ENCODE peak calls at places on chromosomes 6 and 20, in eight cellular contexts. One of them, this sample, is unnamed.

GRCh38 chr6:25619222-25619621 is 32.8 kb upstream of the SCGN start:
- DNase-seq in IMR-90: no peak
- DNase-seq in A549: no peak
- DNase-seq in GM12878: no peak
- DNase-seq in H1: no peak
- DNase-seq in K562: no peak
- DNase-seq in SK-N-SH: no peak
- DNase-seq in HepG2: no peak
- DNase-seq in this sample: no peak

GRCh38 chr6:142950291-142950690 is 5.3 kb upstream of the HIVEP2 start:
- DNase-seq in IMR-90: no peak
- DNase-seq in A549: peak
- DNase-seq in GM12878: no peak
- DNase-seq in H1: no peak
- DNase-seq in K562: no peak
- DNase-seq in SK-N-SH: no peak
- DNase-seq in HepG2: no peak
- DNase-seq in this sample: no peak

GRCh38 chr20:23032056-23032455 is 3.1 kb upstream of the SSTR4 start:
- DNase-seq in IMR-90: no peak
- DNase-seq in A549: no peak
- DNase-seq in GM12878: no peak
- DNase-seq in H1: no peak
- DNase-seq in K562: no peak
- DNase-seq in SK-N-SH: no peak
- DNase-seq in HepG2: no peak
- DNase-seq in this sample: no peak

GRCh38 chr6:83193747-83194582 is 808 bp downstream of the RWDD2A start:
- DNase-seq in IMR-90: no peak
- DNase-seq in A549: peak
- DNase-seq in GM12878: no peak
- DNase-seq in H1: peak
- DNase-seq in K562: peak
- DNase-seq in SK-N-SH: peak
- DNase-seq in HepG2: peak
- DNase-seq in this sample: peak

GRCh38 chr20:44115762-44116644 is 71.0 kb downstream of the JPH2 start:
- DNase-seq in IMR-90: no peak
- DNase-seq in A549: no peak
- DNase-seq in GM12878: no peak
- DNase-seq in H1: no peak
- DNase-seq in K562: no peak
- DNase-seq in SK-N-SH: peak
- DNase-seq in HepG2: no peak
- DNase-seq in this sample: no peak

GRCh38 chr6:157554747-157555146 is 173.8 kb downstream of the ZDHHC14 start:
- DNase-seq in IMR-90: no peak
- DNase-seq in A549: no peak
- DNase-seq in GM12878: no peak
- DNase-seq in H1: no peak
- DNase-seq in K562: no peak
- DNase-seq in SK-N-SH: no peak
- DNase-seq in HepG2: no peak
- DNase-seq in this sample: no peak

GRCh38 chr20:15918631-15919030 is 654.6 kb downstream of the KIF16B start:
- DNase-seq in IMR-90: no peak
- DNase-seq in A549: no peak
- DNase-seq in GM12878: no peak
- DNase-seq in H1: no peak
- DNase-seq in K562: no peak
- DNase-seq in SK-N-SH: no peak
- DNase-seq in HepG2: no peak
- DNase-seq in this sample: no peak

GRCh38 chr20:16601019-16601418 is 27.8 kb upstream of the KIF16B start:
- DNase-seq in IMR-90: no peak
- DNase-seq in A549: no peak
- DNase-seq in GM12878: no peak
- DNase-seq in H1: no peak
- DNase-seq in K562: no peak
- DNase-seq in SK-N-SH: no peak
- DNase-seq in HepG2: no peak
- DNase-seq in this sample: no peak

GRCh38 chr6:22470454-22471368 is 98.7 kb upstream of the HDGFL1 start:
- DNase-seq in IMR-90: peak
- DNase-seq in A549: peak
- DNase-seq in GM12878: peak
- DNase-seq in H1: no peak
- DNase-seq in K562: no peak
- DNase-seq in SK-N-SH: peak
- DNase-seq in HepG2: no peak
- DNase-seq in this sample: no peak

GRCh38 chr6:39137235-39137634 is 22.2 kb upstream of the SAYSD1 start:
- DNase-seq in IMR-90: peak
- DNase-seq in A549: peak
- DNase-seq in GM12878: no peak
- DNase-seq in H1: no peak
- DNase-seq in K562: peak
- DNase-seq in SK-N-SH: no peak
- DNase-seq in HepG2: peak
- DNase-seq in this sample: peak

GRCh38 chr6:82410151-82410621 is 46.6 kb downstream of the TPBG start:
- DNase-seq in IMR-90: peak
- DNase-seq in A549: no peak
- DNase-seq in GM12878: no peak
- DNase-seq in H1: no peak
- DNase-seq in K562: no peak
- DNase-seq in SK-N-SH: no peak
- DNase-seq in HepG2: no peak
- DNase-seq in this sample: no peak

GRCh38 chr20:54067606-54068174 is 2.7 kb downstream of the BCAS1 start:
- DNase-seq in IMR-90: no peak
- DNase-seq in A549: peak
- DNase-seq in GM12878: peak
- DNase-seq in H1: peak
- DNase-seq in K562: peak
- DNase-seq in SK-N-SH: no peak
- DNase-seq in HepG2: peak
- DNase-seq in this sample: no peak

GRCh38 chr20:5719861-5720401 is 30.3 kb upstream of the SHLD1 start:
- DNase-seq in IMR-90: peak
- DNase-seq in A549: peak
- DNase-seq in GM12878: no peak
- DNase-seq in H1: no peak
- DNase-seq in K562: peak
- DNase-seq in SK-N-SH: no peak
- DNase-seq in HepG2: peak
- DNase-seq in this sample: no peak

GRCh38 chr20:2282181-2282580 is 13.6 kb upstream of the TGM3 start:
- DNase-seq in IMR-90: no peak
- DNase-seq in A549: no peak
- DNase-seq in GM12878: no peak
- DNase-seq in H1: no peak
- DNase-seq in K562: no peak
- DNase-seq in SK-N-SH: no peak
- DNase-seq in HepG2: no peak
- DNase-seq in this sample: no peak

GRCh38 chr6:5025911-5026819 is 22.3 kb upstream of the RPP40 start:
- DNase-seq in IMR-90: peak
- DNase-seq in A549: no peak
- DNase-seq in GM12878: no peak
- DNase-seq in H1: no peak
- DNase-seq in K562: peak
- DNase-seq in SK-N-SH: peak
- DNase-seq in HepG2: peak
- DNase-seq in this sample: peak

GRCh38 chr20:37423545-37423944 is 77.6 kb downstream of the SRC start:
- DNase-seq in IMR-90: no peak
- DNase-seq in A549: no peak
- DNase-seq in GM12878: no peak
- DNase-seq in H1: no peak
- DNase-seq in K562: no peak
- DNase-seq in SK-N-SH: no peak
- DNase-seq in HepG2: no peak
- DNase-seq in this sample: no peak

GRCh38 chr6:57284056-57284455 is 33.4 kb upstream of the PRIM2 start:
- DNase-seq in IMR-90: peak
- DNase-seq in A549: no peak
- DNase-seq in GM12878: no peak
- DNase-seq in H1: no peak
- DNase-seq in K562: no peak
- DNase-seq in SK-N-SH: no peak
- DNase-seq in HepG2: no peak
- DNase-seq in this sample: no peak

GRCh38 chr6:170129691-170130171 is 161.1 kb downstream of the DLL1 start:
- DNase-seq in IMR-90: no peak
- DNase-seq in A549: no peak
- DNase-seq in GM12878: no peak
- DNase-seq in H1: no peak
- DNase-seq in K562: no peak
- DNase-seq in SK-N-SH: peak
- DNase-seq in HepG2: no peak
- DNase-seq in this sample: no peak

GRCh38 chr6:62541502-62541901 is 255.5 kb upstream of the KHDRBS2 start:
- DNase-seq in IMR-90: no peak
- DNase-seq in A549: no peak
- DNase-seq in GM12878: no peak
- DNase-seq in H1: no peak
- DNase-seq in K562: no peak
- DNase-seq in SK-N-SH: no peak
- DNase-seq in HepG2: no peak
- DNase-seq in this sample: no peak
- TF ChIP-seq USF2 in IMR-90: no peak
- TF ChIP-seq USF2 in A549: no peak
- TF ChIP-seq USF2 in GM12878: no peak
- TF ChIP-seq USF2 in H1: no peak
- TF ChIP-seq USF2 in K562: no peak
- TF ChIP-seq USF2 in SK-N-SH: no peak
- TF ChIP-seq USF2 in HepG2: no peak
- TF ChIP-seq USF2 in this sample: no peak

DNA sequence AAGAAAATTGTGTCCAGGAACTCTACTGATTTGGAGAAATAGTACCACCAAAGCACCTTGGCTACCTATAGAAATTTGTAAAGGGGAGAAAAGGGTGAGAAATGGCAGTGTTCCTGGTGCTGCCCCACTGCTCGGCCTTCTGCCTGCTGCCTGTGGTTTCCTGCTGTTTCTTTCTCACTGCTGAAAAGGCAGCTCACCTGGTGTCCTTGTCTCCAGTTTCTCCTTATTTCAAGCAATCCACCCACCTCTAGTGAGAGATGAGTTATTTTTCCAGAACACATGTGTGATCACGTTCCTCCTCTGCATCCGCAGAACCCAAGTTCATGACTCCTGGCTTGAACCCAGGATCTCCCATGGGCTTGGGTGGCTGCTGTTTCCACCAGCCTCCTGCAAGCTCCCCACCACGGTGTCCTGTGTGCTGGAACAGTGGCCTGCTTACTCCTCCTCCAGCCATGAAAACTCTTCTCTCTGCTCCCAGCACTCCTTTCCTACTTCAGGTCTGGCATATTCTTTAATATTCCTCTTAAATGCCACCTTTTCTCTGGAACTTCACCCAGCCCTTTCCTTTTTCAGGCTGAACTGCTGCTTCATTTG is 48.9 kb downstream of the ELOVL2 start:
- DNase-seq in IMR-90: no peak
- DNase-seq in A549: no peak
- DNase-seq in GM12878: no peak
- DNase-seq in H1: no peak
- DNase-seq in K562: no peak
- DNase-seq in SK-N-SH: no peak
- DNase-seq in HepG2: no peak
- DNase-seq in this sample: no peak
- TF ChIP-seq USF2 in IMR-90: no peak
- TF ChIP-seq USF2 in A549: no peak
- TF ChIP-seq USF2 in GM12878: no peak
- TF ChIP-seq USF2 in H1: no peak
- TF ChIP-seq USF2 in K562: no peak
- TF ChIP-seq USF2 in SK-N-SH: no peak
- TF ChIP-seq USF2 in HepG2: no peak
- TF ChIP-seq USF2 in this sample: no peak

GRCh38 chr6:97674802-97675201 is 391.8 kb upstream of the MMS22L start:
- DNase-seq in IMR-90: peak
- DNase-seq in A549: no peak
- DNase-seq in GM12878: no peak
- DNase-seq in H1: no peak
- DNase-seq in K562: no peak
- DNase-seq in SK-N-SH: no peak
- DNase-seq in HepG2: no peak
- DNase-seq in this sample: no peak
- TF ChIP-seq USF2 in IMR-90: no peak
- TF ChIP-seq USF2 in A549: no peak
- TF ChIP-seq USF2 in GM12878: no peak
- TF ChIP-seq USF2 in H1: no peak
- TF ChIP-seq USF2 in K562: no peak
- TF ChIP-seq USF2 in SK-N-SH: no peak
- TF ChIP-seq USF2 in HepG2: no peak
- TF ChIP-seq USF2 in this sample: no peak

GRCh38 chr20:47487175-47487917 is 14.3 kb upstream of the NCOA3 start:
- DNase-seq in IMR-90: peak
- DNase-seq in A549: no peak
- DNase-seq in GM12878: peak
- DNase-seq in H1: no peak
- DNase-seq in K562: peak
- DNase-seq in SK-N-SH: no peak
- DNase-seq in HepG2: no peak
- DNase-seq in this sample: no peak

GRCh38 chr20:47490795-47491194 is 10.9 kb upstream of the NCOA3 start:
- DNase-seq in IMR-90: no peak
- DNase-seq in A549: no peak
- DNase-seq in GM12878: no peak
- DNase-seq in H1: no peak
- DNase-seq in K562: no peak
- DNase-seq in SK-N-SH: no peak
- DNase-seq in HepG2: no peak
- DNase-seq in this sample: no peak

GRCh38 chr20:47493175-47493953 is 8.3 kb upstream of the NCOA3 start:
- DNase-seq in IMR-90: peak
- DNase-seq in A549: peak
- DNase-seq in GM12878: no peak
- DNase-seq in H1: no peak
- DNase-seq in K562: peak
- DNase-seq in SK-N-SH: peak
- DNase-seq in HepG2: peak
- DNase-seq in this sample: no peak

GRCh38 chr20:47492284-47492683 is 9.4 kb upstream of the NCOA3 start:
- DNase-seq in IMR-90: no peak
- DNase-seq in A549: no peak
- DNase-seq in GM12878: no peak
- DNase-seq in H1: no peak
- DNase-seq in K562: no peak
- DNase-seq in SK-N-SH: no peak
- DNase-seq in HepG2: no peak
- DNase-seq in this sample: no peak

DNA sequence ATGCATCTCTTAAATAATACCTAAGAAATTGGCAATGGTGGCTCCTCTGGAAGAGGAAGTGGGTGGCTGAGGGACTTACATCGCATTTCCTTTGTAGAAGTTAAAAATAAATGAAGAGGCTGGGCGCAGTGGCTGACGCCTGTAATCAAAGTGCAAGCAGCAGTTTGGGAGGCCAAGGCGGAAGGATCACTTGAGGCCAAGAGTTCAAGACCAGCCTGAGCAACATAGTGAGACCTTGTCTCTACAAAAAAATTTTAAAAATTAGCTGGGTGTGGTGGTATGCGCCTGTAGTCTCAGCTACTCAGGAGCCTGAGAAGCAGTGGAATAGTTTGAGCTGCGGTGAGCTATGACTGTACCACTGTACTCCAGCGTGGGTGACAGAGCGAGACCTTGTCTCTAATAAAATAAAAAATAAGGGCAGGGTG is 12.2 kb upstream of the NCOA3 start:
- DNase-seq in IMR-90: no peak
- DNase-seq in A549: no peak
- DNase-seq in GM12878: no peak
- DNase-seq in H1: no peak
- DNase-seq in K562: no peak
- DNase-seq in SK-N-SH: no peak
- DNase-seq in HepG2: no peak
- DNase-seq in this sample: no peak
- TF ChIP-seq USF2 in IMR-90: no peak
- TF ChIP-seq USF2 in A549: no peak
- TF ChIP-seq USF2 in GM12878: no peak
- TF ChIP-seq USF2 in H1: no peak
- TF ChIP-seq USF2 in K562: no peak
- TF ChIP-seq USF2 in SK-N-SH: no peak
- TF ChIP-seq USF2 in HepG2: no peak
- TF ChIP-seq USF2 in this sample: no peak